ENCODE peak calls at places on chromosomes 13 and 19, in ten cellular contexts. A is GM10248; X is COR-L47; N is left ventricle myocardium inferior; O is HTR-8/SVneo; T is germinal center; L is ovary; P is NCI-H1930; Q is ELR; F is CD4-positive, alpha-beta memory T cell. H is an unnamed sample.

GRCh38 chr19:51251453-51251790 is 542 bp downstream of the SIGLECL1 start:
- DNase-seq in P (no peak), N (no peak), O (no peak), T (no peak), X (no peak), Q (no peak), L (no peak), A (peak; percentile 37), F (no peak), H (no peak)

GRCh38 chr13:50779443-50780200 is 63.9 kb downstream of the DLEU7 start:
- DNase-seq in F (no peak), L (no peak), T (no peak), N (no peak), A (no peak), O (no peak), X (no peak), Q (no peak), P (no peak), H (no peak)

GRCh38 chr13:47112900-47113299 is 216.0 kb upstream of the HTR2A start:
- DNase-seq in X (no peak), O (no peak), F (no peak), Q (peak; percentile 69), P (no peak), T (no peak), A (no peak), L (no peak), N (no peak), H (no peak)

GRCh38 chr13:48214519-48215121 is 18.4 kb upstream of the ITM2B start:
- DNase-seq in L (no peak), O (no peak), A (no peak), F (no peak), N (no peak), X (no peak), Q (peak; percentile 13), T (no peak), P (no peak), H (no peak)

GRCh38 chr13:80499536-80500280 is 158.8 kb upstream of the SPRY2 start:
- DNase-seq in T (no peak), L (no peak), O (no peak), N (no peak), F (no peak), A (no peak), Q (no peak), X (no peak), P (no peak), H (no peak)

GRCh38 chr13:93259527-93260080 is 33.0 kb downstream of the GPC6 start:
- DNase-seq in O (no peak), T (no peak), A (no peak), P (no peak), N (no peak), F (no peak), X (no peak), L (no peak), Q (peak; percentile 12), H (no peak)

GRCh38 chr13:106362637-106363036 is 172.8 kb downstream of the EFNB2 start:
- DNase-seq in A (no peak), P (no peak), Q (no peak), O (no peak), X (no peak), N (no peak), L (no peak), F (no peak), T (no peak), H (no peak)

GRCh38 chr13:95128045-95128643 is 173.1 kb downstream of the ABCC4 start:
- DNase-seq in X (peak; percentile 91), P (peak; percentile 81), Q (no peak), T (no peak), A (no peak), N (no peak), L (no peak), O (no peak), F (no peak), H (no peak)

GRCh38 chr13:35923347-35923746 is 207.8 kb downstream of the DCLK1 start:
- DNase-seq in Q (peak; percentile 73), N (peak; percentile 26), F (no peak), A (no peak), T (no peak), L (no peak), X (no peak), O (peak; percentile 29), P (no peak), H (no peak)

GRCh38 chr19:12365094-12365371 is 450 bp downstream of the ZNF442 start:
- DNase-seq in L (no peak), Q (peak; percentile 49), X (no peak), T (no peak), F (no peak), O (peak; percentile 28), A (peak; percentile 40), P (no peak), N (no peak), H (no peak)

GRCh38 chr13:99898421-99898820 is 73.1 kb downstream of the ZIC5 start:
- DNase-seq in A (no peak), Q (no peak), F (no peak), N (no peak), T (no peak), X (no peak), P (no peak), O (no peak), L (no peak), H (no peak)

GRCh38 chr19:40407714-40408600 is 5.2 kb downstream of the PRX start:
- DNase-seq in Q (no peak), P (no peak), L (no peak), T (no peak), F (no peak), O (no peak), A (no peak), X (no peak), N (no peak), H (no peak)

GRCh38 chr13:21014666-21015170 is 46.7 kb downstream of the LATS2 start:
- DNase-seq in L (peak; percentile 51), T (no peak), A (no peak), X (no peak), O (no peak), F (no peak), Q (peak; percentile 82), N (peak; percentile 66), P (no peak), H (no peak)

GRCh38 chr13:80408270-80408669 is 67.3 kb upstream of the SPRY2 start:
- DNase-seq in A (no peak), P (no peak), F (no peak), N (no peak), Q (peak; percentile 10), X (no peak), T (no peak), O (no peak), L (no peak), H (no peak)

GRCh38 chr13:81778350-81778749 is 1437.4 kb upstream of the SPRY2 start:
- DNase-seq in P (no peak), O (no peak), L (no peak), X (no peak), F (no peak), Q (no peak), T (no peak), A (no peak), N (no peak), H (no peak)

GRCh38 chr13:50521750-50522149 is 321.7 kb downstream of the DLEU7 start:
- DNase-seq in T (no peak), Q (no peak), X (no peak), F (no peak), L (peak; percentile 19), A (no peak), N (no peak), P (no peak), O (no peak), H (no peak)

GRCh38 chr13:89457977-89458376 is 1786.8 kb downstream of the SLITRK5 start:
- DNase-seq in A (no peak), O (peak; percentile 17), P (no peak), T (no peak), F (no peak), X (no peak), Q (peak; percentile 85), N (no peak), L (no peak), H (no peak)

GRCh38 chr13:37869756-37870488 is at the start of gene TRPC4:
- DNase-seq in F (no peak), T (no peak), L (peak; percentile 44), X (peak; percentile 87), P (peak; percentile 48), N (peak; percentile 40), Q (peak; percentile 86), A (peak; percentile 10), O (peak; percentile 49), H (no peak)

GRCh38 chr13:75762967-75763366 is 126.8 kb downstream of the LMO7 start:
- DNase-seq in P (no peak), X (no peak), L (no peak), A (no peak), T (no peak), O (no peak), Q (no peak), N (no peak), F (no peak), H (no peak)

GRCh38 chr19:2962018-2962670 is 15.2 kb upstream of the TLE6 start:
- DNase-seq in O (peak; percentile 46), X (peak; percentile 84), A (peak; percentile 72), T (peak; percentile 80), N (no peak), Q (peak; percentile 86), P (no peak), L (no peak), F (peak; percentile 80), H (peak; percentile 75)

GRCh38 chr19:12652219-12652618 is 14.3 kb downstream of the MAN2B1 start:
- DNase-seq in O (no peak), X (no peak), N (no peak), Q (no peak), P (no peak), F (no peak), A (no peak), T (no peak), L (no peak), H (no peak)

GRCh38 chr19:1923319-1923718 is 17.7 kb upstream of the CSNK1G2 start:
- DNase-seq in Q (no peak), P (no peak), T (peak; percentile 38), X (no peak), L (no peak), A (peak; percentile 48), N (no peak), F (peak; percentile 43), O (no peak), H (no peak)

GRCh38 chr19:49889687-49890348 is 6.9 kb downstream of the IL4I1 start:
- DNase-seq in Q (no peak), P (peak; percentile 84), L (peak; percentile 73), X (no peak), A (peak; percentile 60), T (peak; percentile 64), O (no peak), N (peak; percentile 74), F (peak; percentile 77), H (peak; percentile 76)

GRCh38 chr13:109297628-109298027 is 488.8 kb downstream of the IRS2 start:
- DNase-seq in A (no peak), F (no peak), P (no peak), N (no peak), O (no peak), T (no peak), X (no peak), Q (peak; percentile 92), L (no peak), H (no peak)

GRCh38 chr13:95261956-95262355 is 39.3 kb downstream of the ABCC4 start:
- DNase-seq in N (no peak), Q (no peak), P (no peak), T (no peak), X (no peak), F (no peak), O (no peak), A (no peak), L (no peak), H (no peak)

GRCh38 chr13:41058229-41059070 is 2.9 kb upstream of the WBP4 start:
- DNase-seq in X (no peak), L (no peak), Q (no peak), A (no peak), T (no peak), O (no peak), P (no peak), F (no peak), N (no peak), H (no peak)

H was measured in CD8-positive, alpha-beta memory T cell.